ENCODE peak calls at places on chromosomes 12 and 14, in five cellular contexts. One of them, this sample, is unnamed.

GRCh38 chr12:25855716-25856115 is 102.8 kb upstream of the RASSF8 start:
- DNase-seq in fibroblast of the conjunctiva: peak
- DNase-seq in heart left ventricle: no peak
- DNase-seq in glutamatergic neuron: no peak
- DNase-seq in SW480: no peak
- DNase-seq in this sample: no peak

GRCh38 chr14:45135181-45135580 is 549 bp upstream of the FANCM start:
- DNase-seq in fibroblast of the conjunctiva: peak
- DNase-seq in heart left ventricle: no peak
- DNase-seq in glutamatergic neuron: no peak
- DNase-seq in SW480: no peak
- DNase-seq in this sample: no peak

GRCh38 chr12:69738351-69739286 is at the start of gene RAB3IP:
- DNase-seq in fibroblast of the conjunctiva: peak
- DNase-seq in heart left ventricle: peak
- DNase-seq in glutamatergic neuron: peak
- DNase-seq in SW480: peak
- DNase-seq in this sample: peak

GRCh38 chr12:120483621-120484020 is 12.3 kb upstream of the DYNLL1 start:
- DNase-seq in fibroblast of the conjunctiva: no peak
- DNase-seq in heart left ventricle: no peak
- DNase-seq in glutamatergic neuron: no peak
- DNase-seq in SW480: no peak
- DNase-seq in this sample: no peak

GRCh38 chr12:108567388-108567787 is 5.0 kb downstream of the ISCU start:
- DNase-seq in fibroblast of the conjunctiva: no peak
- DNase-seq in heart left ventricle: no peak
- DNase-seq in glutamatergic neuron: no peak
- DNase-seq in SW480: no peak
- DNase-seq in this sample: no peak

GRCh38 chr14:22549981-22550670 is 38.9 kb downstream of the DAD1 start:
- DNase-seq in fibroblast of the conjunctiva: no peak
- DNase-seq in heart left ventricle: no peak
- DNase-seq in glutamatergic neuron: no peak
- DNase-seq in SW480: no peak
- DNase-seq in this sample: no peak

GRCh38 chr14:61129168-61129745 is 148.2 kb downstream of the SLC38A6 start:
- DNase-seq in fibroblast of the conjunctiva: no peak
- DNase-seq in heart left ventricle: no peak
- DNase-seq in glutamatergic neuron: no peak
- DNase-seq in SW480: no peak
- DNase-seq in this sample: no peak

GRCh38 chr14:34030864-34031263 is 80.0 kb upstream of the EGLN3 start:
- DNase-seq in fibroblast of the conjunctiva: peak
- DNase-seq in heart left ventricle: peak
- DNase-seq in glutamatergic neuron: no peak
- DNase-seq in SW480: no peak
- DNase-seq in this sample: no peak

GRCh38 chr14:32941668-32942065 is 3.0 kb downstream of the NPAS3 start:
- DNase-seq in fibroblast of the conjunctiva: no peak
- DNase-seq in heart left ventricle: no peak
- DNase-seq in glutamatergic neuron: no peak
- DNase-seq in SW480: no peak
- DNase-seq in this sample: no peak